ENCODE peak calls at places on chromosomes 5 and 9, in six cellular contexts. U is activated T-cell treated with anti-CD3 and anti-CD28 coated beads, Interleukin-2, amount 50 U/mL, for 72 hours; N is GM23248; B is effector memory CD8-positive, alpha-beta T cell; X is pons; S is esophagus squamous epithelium. D is an unnamed sample.
A peak's percentile ranks its signal among the peaks of the same experiment; 100 is the strongest.

GRCh38 chr5:158423623-158424200 is 564.8 kb upstream of the CLINT1 start:
- DNase-seq in U (no peak), S (no peak), B (no peak), N (no peak), X (no peak), D (no peak)

GRCh38 chr5:178428341-178429155 is 161.6 kb downstream of the COL23A1 start:
- DNase-seq in S (no peak), U (no peak), X (peak; percentile 57), B (no peak), N (no peak), D (no peak)

GRCh38 chr5:75461679-75462078 is 49.8 kb downstream of the CERT1 start:
- DNase-seq in U (no peak), B (no peak), N (peak; percentile 79), S (no peak), X (no peak), D (no peak)

GRCh38 chr9:87771251-87772006 is 45.5 kb downstream of the CTSL start:
- DNase-seq in B (no peak), S (no peak), U (no peak), X (no peak), N (no peak), D (no peak)

GRCh38 chr5:34660444-34660843 is 4.3 kb downstream of the RAI14 start:
- DNase-seq in B (no peak), X (no peak), S (no peak), N (peak; percentile 83), U (no peak), D (no peak)

GRCh38 chr9:130675396-130675795 is 11.0 kb downstream of the PRDM12 start:
- DNase-seq in N (no peak), S (no peak), B (no peak), X (no peak), U (no peak), D (no peak)

GRCh38 chr5:171672556-171672955 is 113.1 kb upstream of the SMIM23 start:
- DNase-seq in S (no peak), X (no peak), N (no peak), U (no peak), B (no peak), D (no peak)

GRCh38 chr9:111481885-111482636 is 2.1 kb downstream of the ECPAS start:
- DNase-seq in S (no peak), X (peak; percentile 24), N (peak; percentile 55), B (no peak), U (no peak), D (no peak)

GRCh38 chr5:6317133-6317532 is 61.2 kb downstream of the MED10 start:
- DNase-seq in B (no peak), N (no peak), U (no peak), S (no peak), X (no peak), D (no peak)

GRCh38 chr9:738209-738915 is 103.1 kb upstream of the DMRT1 start:
- DNase-seq in S (no peak), U (no peak), X (no peak), N (peak; percentile 97), B (no peak), D (no peak)

GRCh38 chr9:134738869-134739659 is 97.5 kb downstream of the COL5A1 start:
- DNase-seq in B (peak; percentile 13), X (peak; percentile 32), N (peak; percentile 76), U (peak; percentile 19), S (no peak), D (peak; percentile 33)

GRCh38 chr9:114919611-114920010 is 10.8 kb downstream of the TNFSF8 start:
- DNase-seq in X (no peak), B (no peak), U (peak; percentile 29), N (no peak), S (no peak), D (no peak)